ENCODE peak calls at places on chromosomes 7 and 10, in nine cellular contexts. S is H9; G is osteoblast; H is colonic mucosa; Z is ovary; V is BE2C; P is SJSA1; I is right cardiac atrium; U is CD4-positive, alpha-beta memory T cell. D is an unnamed sample. For H3K4me1, the result is how much of the 10 kb centered on the place peaks cover.

GRCh38 chr7:128243273-128243672 is 2.2 kb downstream of the LEP start:
- DNase-seq in P (no peak), S (no peak), V (no peak), Z (no peak), H (no peak), U (no peak), I (no peak), G (no peak), D (no peak)

GRCh38 chr7:128167316-128167691 is 73.8 kb upstream of the LEP start:
- DNase-seq in S (peak), P (no peak), U (no peak), I (peak), G (peak), Z (peak), V (peak), H (no peak), D (no peak)

GRCh38 chr10:33434948-33435347 is 100.5 kb upstream of the NRP1 start:
- DNase-seq in Z (no peak), U (no peak), I (no peak), P (no peak), S (no peak), V (no peak), H (no peak), G (no peak), D (no peak)

GRCh38 chr10:118840071-118840775 is 85.5 kb upstream of the CACUL1 start:
- DNase-seq in P (no peak), S (no peak), H (no peak), U (no peak), G (no peak), V (no peak), I (no peak), Z (no peak), D (no peak)

GRCh38 chr7:134212576-134213546 is 85.7 kb downstream of the LRGUK start:
- DNase-seq in S (no peak), U (no peak), I (no peak), H (no peak), Z (no peak), V (no peak), G (no peak), P (no peak), D (no peak)

GRCh38 chr7:139051655-139052054 is 15.8 kb upstream of the ZC3HAV1L start:
- DNase-seq in Z (no peak), U (no peak), P (no peak), G (no peak), I (no peak), S (no peak), H (no peak), V (no peak), D (no peak)

GRCh38 chr7:111866787-111867186 is 304.5 kb upstream of the IMMP2L start:
- DNase-seq in V (no peak), U (no peak), P (no peak), S (no peak), H (no peak), Z (no peak), G (no peak), I (no peak), D (no peak)

GRCh38 chr10:32787690-32788284 is 170.2 kb downstream of the ITGB1 start:
- DNase-seq in G (no peak), Z (no peak), U (no peak), P (no peak), S (no peak), H (no peak), V (no peak), I (no peak), D (no peak)

GRCh38 chr10:36717118-36717517 is 408.3 kb upstream of the ANKRD30A start:
- DNase-seq in H (no peak), G (no peak), Z (no peak), V (no peak), S (no peak), I (no peak), U (no peak), P (no peak), D (no peak)

GRCh38 chr7:74371381-74372059 is 82.2 kb upstream of the GTF2IRD1 start:
- DNase-seq in I (no peak), P (no peak), H (peak), S (peak), G (no peak), Z (peak), U (no peak), V (no peak), D (no peak)

GRCh38 chr7:94054130-94054529 is 50.0 kb upstream of the BET1 start:
- DNase-seq in I (no peak), H (no peak), P (no peak), V (no peak), U (no peak), S (no peak), G (no peak), Z (no peak), D (no peak)

GRCh38 chr7:149422914-149423285 is 38.0 kb downstream of the ZNF777 start:
- DNase-seq in U (no peak), S (peak), H (peak), G (peak), Z (no peak), V (no peak), P (no peak), I (peak), D (no peak)

GRCh38 chr7:95472521-95473160 is 13.1 kb upstream of the ASB4 start:
- DNase-seq in P (no peak), S (no peak), Z (peak), G (peak), V (no peak), H (no peak), I (no peak), U (no peak), D (no peak)

GRCh38 chr7:6271091-6271658 is 1.2 kb downstream of the CYTH3 start:
- DNase-seq in Z (peak), H (peak), U (peak), S (peak), I (peak), G (peak), P (peak), V (peak), D (no peak)

GRCh38 chr7:23373151-23374004 is 74.2 kb downstream of the MALSU1 start:
- DNase-seq in G (no peak), P (no peak), I (no peak), V (no peak), H (no peak), S (no peak), U (peak), Z (no peak), D (no peak)
- H3K4me1 ChIP-seq in G (under half), P (under half), I (under half), V (under half), H (under half), S (under half), U (under half), Z (under half), D (under half)

GRCh38 chr7:157404002-157404401 is 67.2 kb downstream of the DNAJB6 start:
- DNase-seq in Z (no peak), I (no peak), P (no peak), H (no peak), G (no peak), U (no peak), V (no peak), S (no peak), D (no peak)
- H3K4me1 ChIP-seq in Z (under half), I (under half), P (under half), H (under half), G (under half), U (under half), V (under half), S (under half), D (under half)

DNA sequence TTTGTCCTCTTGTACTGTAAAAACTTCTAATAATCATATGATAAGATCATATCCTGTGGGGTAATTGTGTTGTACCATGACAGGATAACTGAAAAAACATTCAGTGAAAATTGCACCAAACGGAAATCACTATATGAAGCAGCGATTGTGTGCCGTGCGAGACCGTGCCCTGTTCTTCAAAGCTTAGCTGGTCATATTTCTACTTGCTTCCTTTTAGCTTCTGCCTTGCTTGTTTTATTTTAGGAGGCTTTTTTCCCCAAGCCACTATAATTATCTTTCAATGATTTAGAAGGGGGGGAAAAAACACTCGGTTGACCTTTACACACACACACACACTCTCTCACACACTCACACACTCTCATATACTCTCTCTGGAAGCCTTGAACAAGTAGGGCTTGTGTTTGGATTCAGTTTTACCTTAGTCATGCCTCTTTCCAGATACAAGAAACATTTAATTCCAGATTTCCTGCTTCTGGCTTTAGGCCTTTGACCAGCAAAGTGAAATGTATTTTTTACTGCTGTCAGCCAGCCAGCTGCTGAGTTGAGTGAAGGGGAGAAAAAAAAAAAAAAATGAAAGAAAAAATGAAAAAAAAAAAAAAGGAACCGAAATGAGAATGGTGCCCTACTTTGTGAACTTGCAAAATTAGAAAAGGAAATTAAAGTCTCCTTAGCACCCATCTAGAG is 181.4 kb downstream of the ARID5B start:
- DNase-seq in G (no peak), U (peak), Z (no peak), H (peak), P (no peak), I (no peak), V (no peak), S (no peak), D (peak)
- H3K4me1 ChIP-seq in G (half or more), U (half or more), Z (under half), H (under half), P (under half), I (under half), V (under half), S (under half), D (under half)

DNA sequence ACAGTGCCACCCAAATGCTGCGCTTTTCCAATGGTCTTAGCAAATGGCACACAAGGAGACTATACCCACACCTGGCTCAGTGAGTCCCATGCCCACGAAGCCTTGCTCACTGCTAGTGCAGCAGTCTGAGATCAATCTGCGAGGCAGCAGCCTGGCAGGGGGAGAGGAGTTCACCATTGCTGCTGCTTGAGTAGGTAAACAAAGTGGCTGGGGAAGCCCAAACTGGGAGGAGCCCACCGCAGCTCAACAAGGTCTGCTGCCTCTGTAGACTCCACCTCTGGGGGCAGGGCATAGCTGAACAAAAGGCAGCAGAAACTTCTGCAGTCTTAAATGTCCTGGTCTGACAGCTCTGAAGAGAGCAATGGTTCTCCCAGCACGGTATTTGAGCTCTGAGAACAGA is 891.2 kb downstream of the PCDH15 start:
- DNase-seq in G (no peak), I (no peak), Z (no peak), V (no peak), U (no peak), H (no peak), P (no peak), S (no peak), D (no peak)
- H3K4me1 ChIP-seq in G (under half), I (under half), Z (under half), V (under half), U (under half), H (under half), P (under half), S (under half), D (under half)

D was measured in effector memory CD4-positive, alpha-beta T cell.